ENCODE peak calls at places on chromosome 1, in six cellular contexts. N is cardiac fibroblast; E is AML-193; C is GM20000; Y is fibroblast of gingiva; O is central memory CD4-positive, alpha-beta T cell. H is an unnamed sample.
A peak's percentile ranks its signal among the peaks of the same experiment; 100 is the strongest.

GRCh38 chr1:198496216-198497143 is 44.0 kb downstream of the ATP6V1G3 start:
- DNase-seq in N (peak; percentile 72), E (no peak), C (no peak), Y (peak; percentile 57), O (no peak), H (peak; percentile 71)

GRCh38 chr1:109971559-109971958 is 13.0 kb upstream of the AHCYL1 start:
- DNase-seq in N (no peak), E (no peak), C (no peak), Y (no peak), O (no peak), H (no peak)

GRCh38 chr1:118989006-118989736 is 1.0 kb upstream of the TBX15 start:
- DNase-seq in N (no peak), E (no peak), C (no peak), Y (no peak), O (no peak), H (no peak)

GRCh38 chr1:244048566-244049141 is 2.4 kb upstream of the ZBTB18 start:
- DNase-seq in N (no peak), E (no peak), C (peak; percentile 49), Y (no peak), O (no peak), H (no peak)

GRCh38 chr1:235011599-235012435 is 116.8 kb downstream of the TOMM20 start:
- DNase-seq in N (peak; percentile 100), E (peak; percentile 96), C (peak; percentile 79), Y (peak; percentile 84), O (peak; percentile 98), H (peak; percentile 100)

GRCh38 chr1:56965916-56966697 is at the start of gene C8B:
- DNase-seq in N (no peak), E (no peak), C (no peak), Y (no peak), O (no peak), H (no peak)

GRCh38 chr1:72282271-72282656 is at the start of gene NEGR1:
- DNase-seq in N (peak; percentile 73), E (no peak), C (peak; percentile 10), Y (peak; percentile 70), O (peak; percentile 2), H (peak; percentile 72)

GRCh38 chr1:113669988-113670387 is 89.3 kb downstream of the PHTF1 start:
- DNase-seq in N (no peak), E (no peak), C (no peak), Y (no peak), O (no peak), H (no peak)

GRCh38 chr1:150576794-150577556 is 2.4 kb downstream of the MCL1 start:
- DNase-seq in N (peak; percentile 49), E (no peak), C (no peak), Y (peak; percentile 31), O (no peak), H (peak; percentile 23)

GRCh38 chr1:108661030-108661609 is at the start of gene HENMT1:
- DNase-seq in N (peak; percentile 74), E (peak; percentile 85), C (peak; percentile 84), Y (peak; percentile 69), O (peak; percentile 89), H (no peak)

GRCh38 chr1:36170643-36171412 is 14.9 kb downstream of the MAP7D1 start:
- DNase-seq in N (no peak), E (no peak), C (no peak), Y (no peak), O (no peak), H (no peak)

H was measured in LHCN-M2.